ENCODE peak calls at places on chromosome 16, in eight cellular contexts. One of them, this sample, is unnamed. For H3K9me3, the result is how much of the 10 kb centered on the place peaks cover.

GRCh38 chr16:2483160-2483559 is 8.2 kb downstream of the TBC1D24 start:
- DNase-seq in HCT116: no peak
- DNase-seq in H1: no peak
- DNase-seq in breast epithelium: no peak
- DNase-seq in stomach: no peak
- DNase-seq in spleen: no peak
- DNase-seq in testis: no peak
- DNase-seq in body of pancreas: no peak
- DNase-seq in this sample: peak

GRCh38 chr16:9270424-9270823 is 179.0 kb downstream of the HAPSTR1 start:
- DNase-seq in HCT116: no peak
- DNase-seq in H1: no peak
- DNase-seq in breast epithelium: no peak
- DNase-seq in stomach: no peak
- DNase-seq in spleen: no peak
- DNase-seq in testis: no peak
- DNase-seq in body of pancreas: peak
- DNase-seq in this sample: no peak

GRCh38 chr16:578870-579405 is 9.2 kb downstream of the PIGQ start:
- DNase-seq in HCT116: no peak
- DNase-seq in H1: peak
- DNase-seq in breast epithelium: no peak
- DNase-seq in stomach: peak
- DNase-seq in spleen: peak
- DNase-seq in testis: peak
- DNase-seq in body of pancreas: peak
- DNase-seq in this sample: peak

GRCh38 chr16:4801962-4802658 is at the start of gene ROGDI:
- DNase-seq in HCT116: peak
- DNase-seq in H1: peak
- DNase-seq in breast epithelium: peak
- DNase-seq in stomach: peak
- DNase-seq in spleen: peak
- DNase-seq in testis: peak
- DNase-seq in body of pancreas: peak
- DNase-seq in this sample: peak

GRCh38 chr16:1397779-1398178 is 16.7 kb downstream of the UNKL start:
- DNase-seq in HCT116: no peak
- DNase-seq in H1: no peak
- DNase-seq in breast epithelium: no peak
- DNase-seq in stomach: no peak
- DNase-seq in spleen: no peak
- DNase-seq in testis: no peak
- DNase-seq in body of pancreas: no peak
- DNase-seq in this sample: no peak

GRCh38 chr16:70638814-70639792 is 7.3 kb upstream of the IL34 start:
- DNase-seq in HCT116: no peak
- DNase-seq in H1: no peak
- DNase-seq in breast epithelium: no peak
- DNase-seq in stomach: no peak
- DNase-seq in spleen: no peak
- DNase-seq in testis: peak
- DNase-seq in body of pancreas: peak
- DNase-seq in this sample: no peak

GRCh38 chr16:287298-287811 is 4.4 kb downstream of the PDIA2 start:
- DNase-seq in HCT116: no peak
- DNase-seq in H1: no peak
- DNase-seq in breast epithelium: no peak
- DNase-seq in stomach: peak
- DNase-seq in spleen: no peak
- DNase-seq in testis: no peak
- DNase-seq in body of pancreas: peak
- DNase-seq in this sample: no peak

GRCh38 chr16:76500006-76500405 is 222.8 kb downstream of the CNTNAP4 start:
- DNase-seq in HCT116: no peak
- DNase-seq in H1: no peak
- DNase-seq in breast epithelium: no peak
- DNase-seq in stomach: no peak
- DNase-seq in spleen: no peak
- DNase-seq in testis: no peak
- DNase-seq in body of pancreas: no peak
- DNase-seq in this sample: no peak

GRCh38 chr16:23082161-23082788 is 67.0 kb downstream of the USP31 start:
- DNase-seq in HCT116: no peak
- DNase-seq in H1: no peak
- DNase-seq in breast epithelium: no peak
- DNase-seq in stomach: no peak
- DNase-seq in spleen: no peak
- DNase-seq in testis: no peak
- DNase-seq in body of pancreas: no peak
- DNase-seq in this sample: no peak

GRCh38 chr16:1097156-1097555 is 1.1 kb upstream of the C1QTNF8 start:
- DNase-seq in HCT116: no peak
- DNase-seq in H1: no peak
- DNase-seq in breast epithelium: no peak
- DNase-seq in stomach: no peak
- DNase-seq in spleen: no peak
- DNase-seq in testis: no peak
- DNase-seq in body of pancreas: no peak
- DNase-seq in this sample: no peak

GRCh38 chr16:73956592-73957495 is 339.8 kb upstream of the PSMD7 start:
- DNase-seq in HCT116: peak
- DNase-seq in H1: peak
- DNase-seq in breast epithelium: no peak
- DNase-seq in stomach: peak
- DNase-seq in spleen: no peak
- DNase-seq in testis: peak
- DNase-seq in body of pancreas: peak
- DNase-seq in this sample: peak

GRCh38 chr16:69855587-69855986 is 93.5 kb downstream of the WWP2 start:
- DNase-seq in HCT116: no peak
- DNase-seq in H1: no peak
- DNase-seq in breast epithelium: no peak
- DNase-seq in stomach: no peak
- DNase-seq in spleen: no peak
- DNase-seq in testis: no peak
- DNase-seq in body of pancreas: no peak
- DNase-seq in this sample: no peak

GRCh38 chr16:77807-78443 is at the start of gene MPG:
- DNase-seq in HCT116: no peak
- DNase-seq in H1: peak
- DNase-seq in breast epithelium: peak
- DNase-seq in stomach: peak
- DNase-seq in spleen: peak
- DNase-seq in testis: peak
- DNase-seq in body of pancreas: peak
- DNase-seq in this sample: peak

GRCh38 chr16:58124601-58124915 is 4.6 kb downstream of the CFAP20 start:
- DNase-seq in HCT116: no peak
- DNase-seq in H1: no peak
- DNase-seq in breast epithelium: no peak
- DNase-seq in stomach: no peak
- DNase-seq in spleen: no peak
- DNase-seq in testis: no peak
- DNase-seq in body of pancreas: no peak
- DNase-seq in this sample: no peak

GRCh38 chr16:38941-39892 is 14.2 kb downstream of the POLR3K start:
- DNase-seq in HCT116: no peak
- DNase-seq in H1: no peak
- DNase-seq in breast epithelium: peak
- DNase-seq in stomach: peak
- DNase-seq in spleen: peak
- DNase-seq in testis: no peak
- DNase-seq in body of pancreas: peak
- DNase-seq in this sample: peak

GRCh38 chr16:63925221-63925620 is 1196.6 kb downstream of the CDH11 start:
- DNase-seq in HCT116: no peak
- DNase-seq in H1: no peak
- DNase-seq in breast epithelium: no peak
- DNase-seq in stomach: no peak
- DNase-seq in spleen: no peak
- DNase-seq in testis: peak
- DNase-seq in body of pancreas: no peak
- DNase-seq in this sample: no peak

GRCh38 chr16:391885-392335 is 5.1 kb upstream of the NME4 start:
- DNase-seq in HCT116: no peak
- DNase-seq in H1: peak
- DNase-seq in breast epithelium: no peak
- DNase-seq in stomach: peak
- DNase-seq in spleen: peak
- DNase-seq in testis: peak
- DNase-seq in body of pancreas: peak
- DNase-seq in this sample: peak

GRCh38 chr16:27365142-27366089 is 36.6 kb upstream of the IL21R start:
- DNase-seq in HCT116: peak
- DNase-seq in H1: no peak
- DNase-seq in breast epithelium: no peak
- DNase-seq in stomach: no peak
- DNase-seq in spleen: no peak
- DNase-seq in testis: no peak
- DNase-seq in body of pancreas: peak
- DNase-seq in this sample: no peak

GRCh38 chr16:869823-870641 is 69.5 kb upstream of the GNG13 start:
- DNase-seq in HCT116: no peak
- DNase-seq in H1: no peak
- DNase-seq in breast epithelium: no peak
- DNase-seq in stomach: no peak
- DNase-seq in spleen: no peak
- DNase-seq in testis: no peak
- DNase-seq in body of pancreas: no peak
- DNase-seq in this sample: no peak

GRCh38 chr16:70253291-70254094 is 1.8 kb upstream of the EXOSC6 start:
- DNase-seq in HCT116: peak
- DNase-seq in H1: peak
- DNase-seq in breast epithelium: no peak
- DNase-seq in stomach: no peak
- DNase-seq in spleen: no peak
- DNase-seq in testis: peak
- DNase-seq in body of pancreas: peak
- DNase-seq in this sample: no peak

DNA sequence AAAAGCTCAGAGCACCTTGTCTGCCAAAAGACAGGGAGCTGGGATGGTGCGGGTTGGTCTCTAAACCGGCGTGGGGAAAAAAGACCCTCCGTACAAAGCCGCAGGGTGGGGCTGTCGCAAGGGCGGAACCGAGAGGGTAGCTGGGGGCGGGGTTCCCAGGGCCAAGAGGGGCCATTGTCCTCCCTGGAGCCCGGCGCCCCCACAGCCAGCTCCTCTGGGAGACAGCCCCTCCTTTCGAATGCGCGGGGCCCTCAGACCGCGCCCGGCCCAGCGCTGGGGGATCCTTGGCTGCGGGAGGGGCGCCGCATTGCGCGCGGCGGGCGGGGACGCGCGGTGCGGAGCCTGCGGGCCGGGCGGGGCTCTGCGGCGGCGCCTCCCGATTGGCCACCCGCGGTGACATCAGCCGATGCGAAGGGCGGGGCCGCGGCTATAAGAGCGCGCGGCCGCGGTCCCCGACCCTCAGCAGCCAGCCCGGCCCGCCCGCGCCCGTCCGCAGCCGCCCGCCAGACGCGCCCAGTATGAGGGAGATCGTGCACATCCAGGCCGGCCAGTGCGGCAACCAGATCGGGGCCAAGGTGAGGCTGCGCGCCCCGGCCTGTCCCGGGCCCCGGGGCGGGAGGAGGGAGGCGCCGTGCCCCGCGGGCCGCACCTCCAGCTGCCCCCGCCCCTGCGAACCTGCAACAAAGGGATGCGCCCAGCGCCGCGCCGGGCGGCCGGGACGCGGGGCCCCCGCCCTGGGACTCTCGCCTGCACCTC is at the start of gene TUBB3:
- DNase-seq in HCT116: peak
- DNase-seq in H1: peak
- DNase-seq in breast epithelium: no peak
- DNase-seq in stomach: peak
- DNase-seq in spleen: no peak
- DNase-seq in testis: peak
- DNase-seq in body of pancreas: peak
- DNase-seq in this sample: peak
- H3K4me3 ChIP-seq in HCT116: peak
- H3K4me3 ChIP-seq in H1: peak
- H3K4me3 ChIP-seq in breast epithelium: peak
- H3K4me3 ChIP-seq in stomach: peak
- H3K4me3 ChIP-seq in spleen: peak
- H3K4me3 ChIP-seq in testis: peak
- H3K4me3 ChIP-seq in body of pancreas: no peak
- H3K4me3 ChIP-seq in this sample: peak

GRCh38 chr16:46632778-46633733 is 11.9 kb upstream of the SHCBP1 start:
- DNase-seq in HCT116: no peak
- DNase-seq in H1: peak
- DNase-seq in breast epithelium: no peak
- DNase-seq in stomach: no peak
- DNase-seq in spleen: no peak
- DNase-seq in testis: no peak
- DNase-seq in body of pancreas: no peak
- DNase-seq in this sample: no peak
- TF ChIP-seq POLR2A in HCT116: no peak
- TF ChIP-seq POLR2A in H1: peak
- TF ChIP-seq POLR2A in breast epithelium: no peak
- TF ChIP-seq POLR2A in stomach: no peak
- TF ChIP-seq POLR2A in spleen: no peak
- TF ChIP-seq POLR2A in testis: no peak
- TF ChIP-seq POLR2A in body of pancreas: no peak
- TF ChIP-seq POLR2A in this sample: no peak

GRCh38 chr16:31745900-31746299 is 127.7 kb upstream of the ZNF267 start:
- DNase-seq in HCT116: no peak
- DNase-seq in H1: no peak
- DNase-seq in breast epithelium: no peak
- DNase-seq in stomach: no peak
- DNase-seq in spleen: no peak
- DNase-seq in testis: no peak
- DNase-seq in body of pancreas: no peak
- DNase-seq in this sample: no peak
- H3K9me3 ChIP-seq in HCT116: under half
- H3K9me3 ChIP-seq in H1: under half
- H3K9me3 ChIP-seq in breast epithelium: half or more
- H3K9me3 ChIP-seq in stomach: half or more
- H3K9me3 ChIP-seq in spleen: half or more
- H3K9me3 ChIP-seq in testis: under half
- H3K9me3 ChIP-seq in body of pancreas: under half
- H3K9me3 ChIP-seq in this sample: half or more

DNA sequence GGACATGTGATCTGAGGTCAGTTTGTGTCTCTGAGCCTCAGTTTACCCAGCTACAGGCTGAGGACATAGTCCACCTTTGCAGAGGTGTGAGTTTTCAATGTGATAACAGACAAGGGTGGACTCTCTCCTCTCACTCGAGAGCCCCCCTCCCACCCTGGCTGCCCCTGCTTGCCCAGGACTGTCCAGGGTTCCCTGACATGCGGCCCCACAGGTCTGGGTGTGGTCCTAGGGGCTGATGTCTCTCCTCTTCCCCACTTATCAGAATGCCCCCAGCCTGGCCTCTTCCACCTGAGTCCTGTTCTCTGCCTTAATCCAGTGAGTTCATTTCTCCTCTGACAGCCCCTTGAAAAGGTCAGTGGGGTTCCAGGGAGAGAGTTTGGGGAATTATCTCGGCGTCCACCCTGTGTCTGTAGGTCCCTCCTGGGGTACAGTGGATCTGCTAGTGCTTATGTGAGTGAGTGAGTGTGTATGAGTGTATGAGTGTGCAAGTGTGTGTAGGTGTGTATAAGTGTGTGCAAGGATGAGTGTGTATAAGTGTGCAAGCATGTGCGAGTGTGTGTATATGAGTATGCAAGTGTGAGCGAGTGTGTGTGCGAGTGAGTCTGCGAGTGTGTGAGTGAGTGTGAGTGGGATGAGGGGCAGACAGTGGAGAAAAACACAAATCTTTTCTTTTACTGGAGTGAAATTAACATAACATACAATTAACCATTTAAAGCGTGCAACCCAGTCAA is 175.0 kb downstream of the IRF8 start:
- DNase-seq in HCT116: no peak
- DNase-seq in H1: no peak
- DNase-seq in breast epithelium: peak
- DNase-seq in stomach: no peak
- DNase-seq in spleen: peak
- DNase-seq in testis: no peak
- DNase-seq in body of pancreas: no peak
- DNase-seq in this sample: no peak
- H3K4me3 ChIP-seq in HCT116: no peak
- H3K4me3 ChIP-seq in H1: no peak
- H3K4me3 ChIP-seq in breast epithelium: no peak
- H3K4me3 ChIP-seq in stomach: no peak
- H3K4me3 ChIP-seq in spleen: no peak
- H3K4me3 ChIP-seq in testis: no peak
- H3K4me3 ChIP-seq in body of pancreas: no peak
- H3K4me3 ChIP-seq in this sample: no peak